ENCODE peak calls at places on chromosomes 6 and 20, in nine cellular contexts. One of them, this sample, is unnamed.
A peak's percentile ranks its signal among the peaks of the same experiment; 100 is the strongest.

GRCh38 chr6:24324617-24325016 is 33.2 kb downstream of the DCDC2 start:
- DNase-seq in GM12878: no peak
- DNase-seq in uterus: no peak
- DNase-seq in HCT116: no peak
- DNase-seq in breast epithelium: no peak
- DNase-seq in right lobe of liver: no peak
- DNase-seq in A549: no peak
- DNase-seq in thyroid gland: no peak
- DNase-seq in sigmoid colon: no peak
- DNase-seq in this sample: no peak

GRCh38 chr6:151059612-151060095 is 180.1 kb upstream of the AKAP12 start:
- DNase-seq in A549: peak; percentile 87
- DNase-seq in right lobe of liver: no peak
- DNase-seq in GM12878: no peak
- DNase-seq in breast epithelium: no peak
- DNase-seq in thyroid gland: no peak
- DNase-seq in uterus: peak; percentile 44
- DNase-seq in HCT116: peak; percentile 75
- DNase-seq in sigmoid colon: no peak
- DNase-seq in this sample: no peak

GRCh38 chr20:44465001-44465560 is 10.6 kb upstream of the TTPAL start:
- DNase-seq in thyroid gland: peak; percentile 91
- DNase-seq in A549: no peak
- DNase-seq in sigmoid colon: no peak
- DNase-seq in breast epithelium: no peak
- DNase-seq in HCT116: no peak
- DNase-seq in GM12878: no peak
- DNase-seq in uterus: no peak
- DNase-seq in right lobe of liver: peak; percentile 94
- DNase-seq in this sample: no peak

GRCh38 chr20:2866236-2866635 is 7.0 kb upstream of the PTPRA start:
- DNase-seq in uterus: no peak
- DNase-seq in GM12878: no peak
- DNase-seq in HCT116: no peak
- DNase-seq in breast epithelium: no peak
- DNase-seq in A549: no peak
- DNase-seq in sigmoid colon: no peak
- DNase-seq in right lobe of liver: no peak
- DNase-seq in thyroid gland: no peak
- DNase-seq in this sample: no peak

GRCh38 chr6:109690373-109690739 is 646 bp downstream of the AK9 start:
- DNase-seq in A549: peak; percentile 4
- DNase-seq in breast epithelium: peak; percentile 28
- DNase-seq in thyroid gland: peak; percentile 82
- DNase-seq in sigmoid colon: peak; percentile 81
- DNase-seq in GM12878: no peak
- DNase-seq in HCT116: no peak
- DNase-seq in uterus: peak; percentile 36
- DNase-seq in right lobe of liver: peak; percentile 69
- DNase-seq in this sample: peak; percentile 43

GRCh38 chr6:94177429-94177828 is 758.1 kb upstream of the EPHA7 start:
- DNase-seq in HCT116: no peak
- DNase-seq in GM12878: no peak
- DNase-seq in right lobe of liver: no peak
- DNase-seq in A549: no peak
- DNase-seq in sigmoid colon: no peak
- DNase-seq in uterus: no peak
- DNase-seq in breast epithelium: no peak
- DNase-seq in thyroid gland: no peak
- DNase-seq in this sample: no peak

GRCh38 chr20:60642048-60642447 is 610.0 kb upstream of the CDH4 start:
- DNase-seq in GM12878: no peak
- DNase-seq in thyroid gland: no peak
- DNase-seq in A549: no peak
- DNase-seq in breast epithelium: no peak
- DNase-seq in HCT116: no peak
- DNase-seq in uterus: no peak
- DNase-seq in right lobe of liver: no peak
- DNase-seq in sigmoid colon: no peak
- DNase-seq in this sample: no peak

GRCh38 chr20:6575912-6576391 is 191.5 kb upstream of the BMP2 start:
- DNase-seq in breast epithelium: no peak
- DNase-seq in GM12878: peak; percentile 53
- DNase-seq in uterus: no peak
- DNase-seq in A549: no peak
- DNase-seq in sigmoid colon: no peak
- DNase-seq in HCT116: no peak
- DNase-seq in thyroid gland: no peak
- DNase-seq in right lobe of liver: no peak
- DNase-seq in this sample: no peak

GRCh38 chr20:10185741-10186558 is 32.7 kb upstream of the SNAP25 start:
- DNase-seq in GM12878: no peak
- DNase-seq in sigmoid colon: no peak
- DNase-seq in uterus: no peak
- DNase-seq in A549: peak; percentile 49
- DNase-seq in thyroid gland: peak; percentile 2
- DNase-seq in HCT116: no peak
- DNase-seq in right lobe of liver: peak; percentile 56
- DNase-seq in breast epithelium: peak; percentile 83
- DNase-seq in this sample: no peak

GRCh38 chr20:46699651-46700359 is 9.6 kb upstream of the SLC2A10 start:
- DNase-seq in thyroid gland: no peak
- DNase-seq in sigmoid colon: no peak
- DNase-seq in HCT116: no peak
- DNase-seq in right lobe of liver: no peak
- DNase-seq in A549: peak; percentile 35
- DNase-seq in GM12878: no peak
- DNase-seq in breast epithelium: no peak
- DNase-seq in uterus: no peak
- DNase-seq in this sample: no peak

GRCh38 chr6:125503181-125503580 is 201.4 kb upstream of the HDDC2 start:
- DNase-seq in A549: no peak
- DNase-seq in breast epithelium: no peak
- DNase-seq in HCT116: no peak
- DNase-seq in thyroid gland: no peak
- DNase-seq in right lobe of liver: no peak
- DNase-seq in sigmoid colon: no peak
- DNase-seq in uterus: no peak
- DNase-seq in GM12878: no peak
- DNase-seq in this sample: no peak

GRCh38 chr6:27230758-27231111 is 16.8 kb upstream of the PRSS16 start:
- DNase-seq in uterus: no peak
- DNase-seq in HCT116: peak; percentile 46
- DNase-seq in thyroid gland: no peak
- DNase-seq in breast epithelium: no peak
- DNase-seq in sigmoid colon: no peak
- DNase-seq in A549: peak; percentile 70
- DNase-seq in GM12878: no peak
- DNase-seq in right lobe of liver: no peak
- DNase-seq in this sample: no peak

GRCh38 chr6:76422814-76423213 is 350.4 kb upstream of the IMPG1 start:
- DNase-seq in uterus: no peak
- DNase-seq in GM12878: no peak
- DNase-seq in HCT116: no peak
- DNase-seq in right lobe of liver: no peak
- DNase-seq in thyroid gland: no peak
- DNase-seq in sigmoid colon: no peak
- DNase-seq in breast epithelium: no peak
- DNase-seq in A549: no peak
- DNase-seq in this sample: no peak

GRCh38 chr6:55469829-55470438 is 109.1 kb downstream of the HMGCLL1 start:
- DNase-seq in uterus: no peak
- DNase-seq in breast epithelium: no peak
- DNase-seq in thyroid gland: no peak
- DNase-seq in HCT116: no peak
- DNase-seq in sigmoid colon: no peak
- DNase-seq in right lobe of liver: no peak
- DNase-seq in A549: no peak
- DNase-seq in GM12878: no peak
- DNase-seq in this sample: peak; percentile 27

GRCh38 chr20:41329435-41330342 is 10.9 kb upstream of the LPIN3 start:
- DNase-seq in sigmoid colon: peak; percentile 94
- DNase-seq in GM12878: no peak
- DNase-seq in right lobe of liver: no peak
- DNase-seq in HCT116: peak; percentile 26
- DNase-seq in thyroid gland: peak; percentile 76
- DNase-seq in A549: peak; percentile 65
- DNase-seq in breast epithelium: peak; percentile 64
- DNase-seq in uterus: peak; percentile 84
- DNase-seq in this sample: peak; percentile 83

GRCh38 chr20:34473262-34473883 is 42.8 kb upstream of the DYNLRB1 start:
- DNase-seq in uterus: peak; percentile 40
- DNase-seq in breast epithelium: no peak
- DNase-seq in GM12878: no peak
- DNase-seq in right lobe of liver: no peak
- DNase-seq in A549: peak; percentile 74
- DNase-seq in sigmoid colon: no peak
- DNase-seq in thyroid gland: peak; percentile 32
- DNase-seq in HCT116: peak; percentile 48
- DNase-seq in this sample: peak; percentile 52

GRCh38 chr6:16773376-16773775 is 12.1 kb upstream of the ATXN1 start:
- DNase-seq in GM12878: no peak
- DNase-seq in sigmoid colon: no peak
- DNase-seq in uterus: no peak
- DNase-seq in A549: no peak
- DNase-seq in right lobe of liver: no peak
- DNase-seq in breast epithelium: no peak
- DNase-seq in HCT116: no peak
- DNase-seq in thyroid gland: no peak
- DNase-seq in this sample: no peak

GRCh38 chr20:63664861-63665594 is 6.9 kb downstream of the RTEL1 start:
- DNase-seq in sigmoid colon: no peak
- DNase-seq in A549: no peak
- DNase-seq in HCT116: no peak
- DNase-seq in breast epithelium: no peak
- DNase-seq in uterus: no peak
- DNase-seq in GM12878: no peak
- DNase-seq in thyroid gland: no peak
- DNase-seq in right lobe of liver: no peak
- DNase-seq in this sample: no peak

GRCh38 chr20:60892095-60892813 is 359.8 kb upstream of the CDH4 start:
- DNase-seq in thyroid gland: no peak
- DNase-seq in GM12878: no peak
- DNase-seq in uterus: no peak
- DNase-seq in A549: no peak
- DNase-seq in breast epithelium: no peak
- DNase-seq in right lobe of liver: no peak
- DNase-seq in HCT116: no peak
- DNase-seq in sigmoid colon: no peak
- DNase-seq in this sample: no peak

GRCh38 chr20:33337119-33337518 is 54.1 kb downstream of the BPIFB1 start:
- DNase-seq in uterus: no peak
- DNase-seq in right lobe of liver: no peak
- DNase-seq in sigmoid colon: no peak
- DNase-seq in GM12878: no peak
- DNase-seq in HCT116: no peak
- DNase-seq in A549: peak; percentile 46
- DNase-seq in breast epithelium: no peak
- DNase-seq in thyroid gland: no peak
- DNase-seq in this sample: no peak

GRCh38 chr6:70709826-70710225 is 42.1 kb downstream of the SMAP1 start:
- DNase-seq in thyroid gland: no peak
- DNase-seq in uterus: no peak
- DNase-seq in sigmoid colon: no peak
- DNase-seq in right lobe of liver: no peak
- DNase-seq in GM12878: no peak
- DNase-seq in HCT116: no peak
- DNase-seq in breast epithelium: no peak
- DNase-seq in A549: peak; percentile 18
- DNase-seq in this sample: no peak

GRCh38 chr6:2862712-2863174 is 21.1 kb upstream of the SERPINB1 start:
- DNase-seq in A549: no peak
- DNase-seq in breast epithelium: no peak
- DNase-seq in sigmoid colon: no peak
- DNase-seq in right lobe of liver: no peak
- DNase-seq in uterus: no peak
- DNase-seq in GM12878: peak; percentile 93
- DNase-seq in HCT116: no peak
- DNase-seq in thyroid gland: no peak
- DNase-seq in this sample: no peak

GRCh38 chr6:50831216-50831615 is 12.5 kb downstream of the TFAP2B start:
- DNase-seq in GM12878: no peak
- DNase-seq in uterus: no peak
- DNase-seq in A549: no peak
- DNase-seq in breast epithelium: no peak
- DNase-seq in sigmoid colon: no peak
- DNase-seq in HCT116: no peak
- DNase-seq in right lobe of liver: no peak
- DNase-seq in thyroid gland: no peak
- DNase-seq in this sample: no peak
- TF ChIP-seq POLR2A in GM12878: no peak
- TF ChIP-seq POLR2A in uterus: no peak
- TF ChIP-seq POLR2A in A549: no peak
- TF ChIP-seq POLR2A in breast epithelium: no peak
- TF ChIP-seq POLR2A in sigmoid colon: no peak
- TF ChIP-seq POLR2A in HCT116: no peak
- TF ChIP-seq POLR2A in right lobe of liver: no peak
- TF ChIP-seq POLR2A in thyroid gland: no peak
- TF ChIP-seq POLR2A in this sample: no peak

DNA sequence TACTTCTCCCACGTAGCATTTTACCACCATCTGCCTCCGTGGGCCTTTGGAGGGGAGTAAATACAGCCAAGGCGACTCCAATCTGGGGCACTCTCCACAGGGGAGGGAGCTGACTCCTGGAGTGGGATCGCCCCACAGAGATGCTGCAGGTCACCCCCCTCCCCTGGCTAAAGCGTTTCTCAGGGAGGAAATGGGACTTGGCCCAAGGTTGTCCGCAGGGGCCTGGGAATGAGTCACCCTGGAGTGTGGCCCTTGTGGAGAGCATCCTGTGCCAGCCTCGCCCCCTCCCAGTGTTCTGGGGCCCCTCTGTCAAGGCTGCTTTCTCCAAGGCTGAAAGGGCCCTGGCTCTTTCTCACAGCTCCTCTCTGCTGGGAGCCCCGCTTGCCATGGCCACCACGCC is 84.5 kb upstream of the QKI start:
- DNase-seq in thyroid gland: no peak
- DNase-seq in GM12878: no peak
- DNase-seq in uterus: no peak
- DNase-seq in A549: no peak
- DNase-seq in right lobe of liver: no peak
- DNase-seq in breast epithelium: no peak
- DNase-seq in sigmoid colon: no peak
- DNase-seq in HCT116: no peak
- DNase-seq in this sample: no peak
- TF ChIP-seq CTCF in thyroid gland: no peak
- TF ChIP-seq CTCF in GM12878: no peak
- TF ChIP-seq CTCF in uterus: no peak
- TF ChIP-seq CTCF in A549: no peak
- TF ChIP-seq CTCF in right lobe of liver: no peak
- TF ChIP-seq CTCF in breast epithelium: no peak
- TF ChIP-seq CTCF in sigmoid colon: no peak
- TF ChIP-seq CTCF in HCT116: no peak
- TF ChIP-seq CTCF in this sample: no peak

GRCh38 chr6:166115609-166116008 is 52.0 kb downstream of the TBXT start:
- DNase-seq in right lobe of liver: no peak
- DNase-seq in A549: no peak
- DNase-seq in HCT116: no peak
- DNase-seq in uterus: no peak
- DNase-seq in sigmoid colon: no peak
- DNase-seq in GM12878: no peak
- DNase-seq in thyroid gland: no peak
- DNase-seq in breast epithelium: no peak
- DNase-seq in this sample: no peak
- H3K4me1 ChIP-seq in right lobe of liver: no peaks in the 10 kb centered on the region
- H3K4me1 ChIP-seq in A549: peaks cover 9% of the 10 kb centered on the region
- H3K4me1 ChIP-seq in HCT116: no peaks in the 10 kb centered on the region
- H3K4me1 ChIP-seq in uterus: no peaks in the 10 kb centered on the region
- H3K4me1 ChIP-seq in sigmoid colon: peaks cover 10% of the 10 kb centered on the region
- H3K4me1 ChIP-seq in GM12878: no peaks in the 10 kb centered on the region
- H3K4me1 ChIP-seq in thyroid gland: no peaks in the 10 kb centered on the region
- H3K4me1 ChIP-seq in breast epithelium: no peaks in the 10 kb centered on the region
- H3K4me1 ChIP-seq in this sample: no peaks in the 10 kb centered on the region

GRCh38 chr6:21596379-21597242 is 3.1 kb downstream of the SOX4 start:
- DNase-seq in GM12878: no peak
- DNase-seq in breast epithelium: peak; percentile 62
- DNase-seq in uterus: peak; percentile 72
- DNase-seq in thyroid gland: peak; percentile 49
- DNase-seq in HCT116: no peak
- DNase-seq in sigmoid colon: peak; percentile 75
- DNase-seq in A549: peak; percentile 67
- DNase-seq in right lobe of liver: no peak
- DNase-seq in this sample: peak; percentile 62
- TF ChIP-seq POLR2A in GM12878: peak; percentile 63
- TF ChIP-seq POLR2A in breast epithelium: no peak
- TF ChIP-seq POLR2A in uterus: no peak
- TF ChIP-seq POLR2A in thyroid gland: no peak
- TF ChIP-seq POLR2A in HCT116: no peak
- TF ChIP-seq POLR2A in sigmoid colon: no peak
- TF ChIP-seq POLR2A in A549: no peak
- TF ChIP-seq POLR2A in right lobe of liver: no peak
- TF ChIP-seq POLR2A in this sample: no peak

This sample was measured in heart left ventricle.